ENCODE peak calls at places on chromosomes 6 and 20, in five cellular contexts. Z is brain microvascular endothelial cell, P is SJSA1, L is ovary, I is fibroblast of lung. B is an unnamed sample.

GRCh38 chr20:2217857-2218529 is 77.8 kb upstream of the TGM3 start:
- DNase-seq in I (no peak), P (no peak), L (no peak), Z (no peak), B (no peak)

GRCh38 chr20:8144282-8145245 is 12.5 kb downstream of the PLCB1 start:
- DNase-seq in P (no peak), Z (peak), I (peak), L (no peak), B (no peak)

GRCh38 chr6:17885889-17886576 is 101.4 kb downstream of the KIF13A start:
- DNase-seq in I (peak), P (no peak), Z (no peak), L (no peak), B (no peak)

GRCh38 chr20:9177278-9177677 is 108.4 kb downstream of the PLCB4 start:
- DNase-seq in L (no peak), I (no peak), Z (no peak), P (no peak), B (no peak)

GRCh38 chr6:39083111-39083702 is 31.8 kb downstream of the SAYSD1 start:
- DNase-seq in I (no peak), P (no peak), Z (no peak), L (no peak), B (no peak)

GRCh38 chr20:62056975-62057374 is 8.7 kb downstream of the TAF4 start:
- DNase-seq in P (no peak), L (no peak), I (no peak), Z (no peak), B (no peak)

GRCh38 chr6:169905041-169905807 is 153.8 kb downstream of the ERMARD start:
- DNase-seq in P (no peak), L (peak), Z (peak), I (peak), B (no peak)

GRCh38 chr6:1296079-1296478 is 15.8 kb upstream of the FOXQ1 start:
- DNase-seq in I (no peak), Z (no peak), L (no peak), P (no peak), B (no peak)

GRCh38 chr6:26175428-26176181 is 88.4 kb downstream of the HFE start:
- DNase-seq in P (no peak), L (no peak), I (peak), Z (peak), B (no peak)

GRCh38 chr20:62001178-62001715 is 64.4 kb downstream of the TAF4 start:
- DNase-seq in I (no peak), P (no peak), L (no peak), Z (no peak), B (no peak)

DNA sequence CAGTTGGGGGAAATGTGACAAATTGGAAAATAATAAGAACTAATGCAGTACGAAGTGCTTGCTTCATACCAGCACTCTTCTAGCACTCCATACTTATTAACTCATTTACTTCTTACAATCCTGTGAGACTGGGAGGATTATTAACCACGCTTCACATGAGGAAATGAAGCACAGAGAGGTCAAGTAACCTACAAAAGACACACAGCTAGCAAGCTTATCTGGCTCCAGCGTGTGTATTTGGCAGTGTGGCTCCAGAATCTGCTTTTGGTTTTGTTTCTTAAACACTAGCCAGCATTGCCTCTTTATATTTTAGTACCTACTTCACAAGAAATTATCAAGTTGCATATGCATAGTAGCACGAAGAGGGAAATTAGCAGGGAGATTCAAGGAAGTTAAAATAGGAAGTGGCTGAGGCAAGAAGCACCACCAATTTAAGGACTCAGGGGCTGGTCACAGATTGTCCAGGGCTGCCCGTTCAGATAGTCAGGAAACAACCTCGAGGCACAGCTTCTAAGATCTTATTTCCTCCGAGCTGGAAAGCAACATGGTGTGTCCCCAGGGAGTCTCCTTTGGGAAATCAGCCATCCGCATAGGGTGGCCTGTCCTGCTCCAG is 302.7 kb upstream of the PRDM1 start:
- DNase-seq in I (no peak), Z (no peak), P (no peak), L (no peak), B (no peak)
- H3K27ac ChIP-seq in I (no peak), Z (no peak), P (no peak), L (no peak), B (no peak)

GRCh38 chr20:50026746-50027575 is 44.2 kb downstream of the SNAI1 start:
- DNase-seq in P (no peak), L (no peak), Z (no peak), I (peak), B (no peak)

GRCh38 chr20:50032955-50033666 is 50.3 kb downstream of the SNAI1 start:
- DNase-seq in L (no peak), P (no peak), Z (no peak), I (no peak), B (no peak)

GRCh38 chr20:50029083-50029696 is 46.4 kb downstream of the SNAI1 start:
- DNase-seq in Z (no peak), I (no peak), L (no peak), P (no peak), B (no peak)

GRCh38 chr20:50027611-50028105 is 44.9 kb downstream of the SNAI1 start:
- DNase-seq in P (peak), I (peak), L (peak), Z (peak), B (peak)

GRCh38 chr20:50029697-50030428 is 47.1 kb downstream of the SNAI1 start:
- DNase-seq in Z (peak), I (peak), P (peak), L (peak), B (peak)
- H3K27ac ChIP-seq in Z (peak), I (peak), P (peak), L (no peak), B (peak)

DNA sequence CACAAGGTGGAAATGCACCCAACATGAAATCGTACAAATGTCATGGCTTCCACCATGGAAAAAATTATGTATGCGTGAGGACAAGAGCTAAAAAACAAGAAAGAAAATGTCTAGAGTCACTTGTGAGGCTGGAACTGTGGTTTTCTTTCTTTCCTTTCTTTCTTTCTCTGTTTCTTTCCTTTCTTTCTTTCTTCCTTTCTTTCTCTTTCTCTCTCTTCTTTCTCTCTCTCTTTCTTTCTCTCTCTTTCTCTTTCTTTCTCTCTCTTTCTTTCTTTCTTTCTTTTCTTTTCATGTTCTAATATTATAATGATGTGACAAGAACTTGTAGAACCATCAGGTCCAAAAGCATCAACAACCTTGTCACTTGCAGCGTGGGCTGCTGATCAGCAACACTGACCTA is 28.4 kb downstream of the ZNF311 start:
- DNase-seq in L (no peak), Z (no peak), I (no peak), P (no peak), B (no peak)
- H3K27ac ChIP-seq in L (no peak), Z (no peak), I (no peak), P (no peak), B (no peak)

GRCh38 chr6:7219310-7219709 is 93.7 kb downstream of the SSR1 start:
- DNase-seq in Z (peak), P (no peak), L (peak), I (peak), B (no peak)

GRCh38 chr6:7229376-7230326 is 83.3 kb downstream of the SSR1 start:
- DNase-seq in Z (no peak), L (no peak), P (no peak), I (no peak), B (no peak)

GRCh38 chr6:7222197-7222596 is 90.8 kb downstream of the SSR1 start:
- DNase-seq in P (no peak), Z (no peak), L (no peak), I (no peak), B (no peak)

GRCh38 chr6:7228662-7229375 is 84.2 kb downstream of the SSR1 start:
- DNase-seq in Z (no peak), P (no peak), L (no peak), I (no peak), B (no peak)

DNA sequence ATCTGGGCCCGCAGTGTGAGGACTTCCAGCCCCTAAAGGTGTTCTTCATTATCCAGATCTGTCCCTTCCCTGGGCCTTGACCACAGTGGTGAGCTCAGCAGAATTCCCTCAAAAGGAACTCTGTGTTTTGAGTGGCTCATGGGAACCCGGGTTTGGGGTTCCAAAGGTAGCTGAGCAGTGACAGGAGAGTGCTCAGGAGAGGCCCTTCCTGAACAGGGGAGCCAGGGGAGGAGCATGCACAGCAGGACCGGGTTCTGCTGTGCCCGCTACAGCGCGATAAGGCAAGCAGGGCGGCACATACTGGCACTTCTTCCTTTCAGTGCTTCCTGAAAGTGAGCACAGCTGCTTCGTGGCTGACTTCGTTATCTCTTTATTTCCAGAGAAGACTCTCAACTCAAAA is 88.3 kb downstream of the SSR1 start:
- DNase-seq in I (no peak), Z (no peak), L (no peak), P (no peak), B (no peak)
- H3K27ac ChIP-seq in I (no peak), Z (no peak), L (no peak), P (no peak), B (no peak)

DNA sequence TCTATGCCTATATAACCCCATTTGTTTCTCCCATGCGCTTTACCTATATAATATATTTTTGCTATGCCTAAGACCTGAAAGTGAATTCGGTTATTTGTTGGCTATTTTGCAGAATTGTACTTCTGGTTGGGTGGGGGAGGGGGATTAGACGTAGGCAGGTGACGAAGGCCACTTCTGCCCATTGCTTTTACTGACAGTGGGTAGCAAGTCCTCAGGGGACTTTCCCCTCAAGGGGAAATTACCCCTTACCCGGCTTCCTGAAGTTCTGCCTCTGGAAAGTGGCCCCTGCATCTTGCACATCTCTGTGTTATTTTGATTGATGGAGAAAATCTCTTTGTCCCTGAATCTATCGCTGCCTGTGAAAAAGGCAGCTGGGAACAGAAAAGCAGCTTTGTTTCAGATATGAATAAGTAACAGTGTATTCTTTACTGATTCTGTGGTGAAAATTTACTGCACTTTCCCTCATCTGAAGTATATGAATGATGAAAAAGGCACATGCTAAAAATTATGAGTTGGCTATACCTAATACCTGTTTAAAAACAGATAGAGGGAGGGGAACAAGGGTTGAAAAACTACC is 133.9 kb downstream of the UTRN start:
- DNase-seq in Z (no peak), L (no peak), P (no peak), I (no peak), B (no peak)
- H3K27ac ChIP-seq in Z (no peak), L (no peak), P (no peak), I (no peak), B (no peak)

GRCh38 chr6:34234667-34235604 is 1.7 kb upstream of the HMGA1 start:
- DNase-seq in P (no peak), I (no peak), L (no peak), Z (no peak), B (no peak)

GRCh38 chr6:34231566-34232336 is 4.9 kb upstream of the HMGA1 start:
- DNase-seq in P (no peak), Z (no peak), I (no peak), L (no peak), B (no peak)

GRCh38 chr6:34233867-34234266 is 2.8 kb upstream of the HMGA1 start:
- DNase-seq in Z (no peak), P (no peak), I (no peak), L (no peak), B (no peak)

GRCh38 chr6:34230653-34231351 is 5.9 kb upstream of the HMGA1 start:
- DNase-seq in Z (no peak), P (no peak), I (no peak), L (no peak), B (no peak)

GRCh38 chr6:34232901-34233300 is 3.8 kb upstream of the HMGA1 start:
- DNase-seq in I (no peak), Z (no peak), L (no peak), P (no peak), B (no peak)
- H3K27ac ChIP-seq in I (no peak), Z (no peak), L (no peak), P (no peak), B (no peak)

B was measured in coronary artery.